ENCODE peak calls at places on chromosomes 13 and 19, in eight cellular contexts. One of them, this sample, is unnamed.
A peak's percentile ranks its signal among the peaks of the same experiment; 100 is the strongest.

GRCh38 chr13:111241006-111241755 is 79.3 kb upstream of the TEX29 start:
- DNase-seq in neural progenitor cell: peak; percentile 45
- DNase-seq in heart left ventricle: no peak
- DNase-seq in psoas muscle: no peak
- DNase-seq in heart right ventricle: no peak
- DNase-seq in GM23338: peak; percentile 12
- DNase-seq in AG04450: no peak
- DNase-seq in colonic mucosa: no peak
- DNase-seq in this sample: peak; percentile 62

GRCh38 chr13:46961719-46962118 is 64.9 kb upstream of the HTR2A start:
- DNase-seq in neural progenitor cell: no peak
- DNase-seq in heart left ventricle: no peak
- DNase-seq in psoas muscle: no peak
- DNase-seq in heart right ventricle: no peak
- DNase-seq in GM23338: no peak
- DNase-seq in AG04450: no peak
- DNase-seq in colonic mucosa: no peak
- DNase-seq in this sample: no peak

GRCh38 chr13:19153782-19154450 is 27.7 kb downstream of the TUBA3C start:
- DNase-seq in neural progenitor cell: no peak
- DNase-seq in heart left ventricle: no peak
- DNase-seq in psoas muscle: no peak
- DNase-seq in heart right ventricle: no peak
- DNase-seq in GM23338: no peak
- DNase-seq in AG04450: no peak
- DNase-seq in colonic mucosa: no peak
- DNase-seq in this sample: no peak

GRCh38 chr19:1861599-1862031 is 1.8 kb downstream of the KLF16 start:
- DNase-seq in neural progenitor cell: no peak
- DNase-seq in heart left ventricle: peak; percentile 42
- DNase-seq in psoas muscle: no peak
- DNase-seq in heart right ventricle: no peak
- DNase-seq in GM23338: no peak
- DNase-seq in AG04450: no peak
- DNase-seq in colonic mucosa: peak; percentile 28
- DNase-seq in this sample: no peak

GRCh38 chr19:51607920-51608562 is 22.2 kb downstream of the SIGLEC5 start:
- DNase-seq in neural progenitor cell: peak; percentile 82
- DNase-seq in heart left ventricle: peak; percentile 72
- DNase-seq in psoas muscle: peak; percentile 74
- DNase-seq in heart right ventricle: peak; percentile 74
- DNase-seq in GM23338: peak; percentile 94
- DNase-seq in AG04450: peak; percentile 38
- DNase-seq in colonic mucosa: peak; percentile 85
- DNase-seq in this sample: no peak

GRCh38 chr13:103102482-103102881 is 36.3 kb upstream of the SLC10A2 start:
- DNase-seq in neural progenitor cell: no peak
- DNase-seq in heart left ventricle: no peak
- DNase-seq in psoas muscle: no peak
- DNase-seq in heart right ventricle: no peak
- DNase-seq in GM23338: peak; percentile 51
- DNase-seq in AG04450: no peak
- DNase-seq in colonic mucosa: no peak
- DNase-seq in this sample: no peak

GRCh38 chr19:566403-566802 is 6.0 kb upstream of the BSG start:
- DNase-seq in neural progenitor cell: no peak
- DNase-seq in heart left ventricle: no peak
- DNase-seq in psoas muscle: no peak
- DNase-seq in heart right ventricle: no peak
- DNase-seq in GM23338: peak; percentile 25
- DNase-seq in AG04450: no peak
- DNase-seq in colonic mucosa: no peak
- DNase-seq in this sample: no peak

GRCh38 chr19:5251096-5252065 is 89.2 kb downstream of the PTPRS start:
- DNase-seq in neural progenitor cell: no peak
- DNase-seq in heart left ventricle: no peak
- DNase-seq in psoas muscle: no peak
- DNase-seq in heart right ventricle: no peak
- DNase-seq in GM23338: peak; percentile 72
- DNase-seq in AG04450: no peak
- DNase-seq in colonic mucosa: no peak
- DNase-seq in this sample: no peak

GRCh38 chr19:39083983-39084731 is at the start of gene ACP7:
- DNase-seq in neural progenitor cell: peak; percentile 40
- DNase-seq in heart left ventricle: no peak
- DNase-seq in psoas muscle: no peak
- DNase-seq in heart right ventricle: no peak
- DNase-seq in GM23338: peak; percentile 65
- DNase-seq in AG04450: no peak
- DNase-seq in colonic mucosa: no peak
- DNase-seq in this sample: no peak

GRCh38 chr13:112245959-112246358 is 130.2 kb upstream of the SPACA7 start:
- DNase-seq in neural progenitor cell: no peak
- DNase-seq in heart left ventricle: no peak
- DNase-seq in psoas muscle: no peak
- DNase-seq in heart right ventricle: no peak
- DNase-seq in GM23338: no peak
- DNase-seq in AG04450: no peak
- DNase-seq in colonic mucosa: no peak
- DNase-seq in this sample: peak; percentile 49

GRCh38 chr19:47697863-47698609 is 15.2 kb upstream of the EHD2 start:
- DNase-seq in neural progenitor cell: peak; percentile 94
- DNase-seq in heart left ventricle: peak; percentile 79
- DNase-seq in psoas muscle: peak; percentile 75
- DNase-seq in heart right ventricle: peak; percentile 75
- DNase-seq in GM23338: peak; percentile 95
- DNase-seq in AG04450: peak; percentile 53
- DNase-seq in colonic mucosa: peak; percentile 74
- DNase-seq in this sample: no peak

GRCh38 chr13:21777813-21778212 is 106.9 kb downstream of the FGF9 start:
- DNase-seq in neural progenitor cell: no peak
- DNase-seq in heart left ventricle: no peak
- DNase-seq in psoas muscle: no peak
- DNase-seq in heart right ventricle: no peak
- DNase-seq in GM23338: no peak
- DNase-seq in AG04450: no peak
- DNase-seq in colonic mucosa: no peak
- DNase-seq in this sample: no peak

GRCh38 chr19:8504171-8504570 is 1.7 kb upstream of the PRAM1 start:
- DNase-seq in neural progenitor cell: no peak
- DNase-seq in heart left ventricle: no peak
- DNase-seq in psoas muscle: no peak
- DNase-seq in heart right ventricle: no peak
- DNase-seq in GM23338: no peak
- DNase-seq in AG04450: no peak
- DNase-seq in colonic mucosa: no peak
- DNase-seq in this sample: no peak

GRCh38 chr19:43765109-43765876 is 10.5 kb upstream of the SMG9 start:
- DNase-seq in neural progenitor cell: no peak
- DNase-seq in heart left ventricle: peak; percentile 77
- DNase-seq in psoas muscle: peak; percentile 82
- DNase-seq in heart right ventricle: peak; percentile 32
- DNase-seq in GM23338: no peak
- DNase-seq in AG04450: peak; percentile 81
- DNase-seq in colonic mucosa: peak; percentile 72
- DNase-seq in this sample: no peak

GRCh38 chr19:55382522-55383054 is 1.5 kb downstream of the TMEM238 start:
- DNase-seq in neural progenitor cell: no peak
- DNase-seq in heart left ventricle: no peak
- DNase-seq in psoas muscle: no peak
- DNase-seq in heart right ventricle: no peak
- DNase-seq in GM23338: no peak
- DNase-seq in AG04450: no peak
- DNase-seq in colonic mucosa: no peak
- DNase-seq in this sample: no peak

GRCh38 chr19:32662186-32662585 is 12.8 kb downstream of the ANKRD27 start:
- DNase-seq in neural progenitor cell: no peak
- DNase-seq in heart left ventricle: no peak
- DNase-seq in psoas muscle: no peak
- DNase-seq in heart right ventricle: no peak
- DNase-seq in GM23338: no peak
- DNase-seq in AG04450: no peak
- DNase-seq in colonic mucosa: no peak
- DNase-seq in this sample: no peak

DNA sequence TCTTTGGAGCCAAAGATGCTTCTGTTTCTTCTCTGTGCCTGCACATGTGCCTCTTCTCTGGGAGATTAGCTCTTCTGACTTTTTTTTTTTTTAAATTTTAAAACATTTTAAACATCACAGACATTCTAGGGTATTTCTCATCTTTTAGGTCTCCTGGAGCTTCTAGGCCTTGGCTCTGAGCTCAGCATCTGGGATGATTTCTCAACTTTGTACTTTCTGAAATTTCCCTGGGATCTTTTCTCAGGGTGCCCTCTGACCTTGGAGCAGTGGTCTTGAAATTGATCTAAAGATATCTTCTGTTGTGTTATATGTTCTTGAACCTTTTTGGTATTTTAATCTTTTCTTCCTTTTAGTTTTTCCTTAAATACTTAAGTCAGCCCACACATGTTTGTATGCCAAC is 6.2 kb downstream of the WASF3 start:
- DNase-seq in neural progenitor cell: no peak
- DNase-seq in heart left ventricle: no peak
- DNase-seq in psoas muscle: no peak
- DNase-seq in heart right ventricle: no peak
- DNase-seq in GM23338: no peak
- DNase-seq in AG04450: no peak
- DNase-seq in colonic mucosa: no peak
- DNase-seq in this sample: no peak
- TF ChIP-seq CTCF in neural progenitor cell: no peak
- TF ChIP-seq CTCF in heart left ventricle: no peak
- TF ChIP-seq CTCF in psoas muscle: no peak
- TF ChIP-seq CTCF in heart right ventricle: no peak
- TF ChIP-seq CTCF in GM23338: no peak
- TF ChIP-seq CTCF in AG04450: no peak
- TF ChIP-seq CTCF in colonic mucosa: no peak
- TF ChIP-seq CTCF in this sample: no peak

DNA sequence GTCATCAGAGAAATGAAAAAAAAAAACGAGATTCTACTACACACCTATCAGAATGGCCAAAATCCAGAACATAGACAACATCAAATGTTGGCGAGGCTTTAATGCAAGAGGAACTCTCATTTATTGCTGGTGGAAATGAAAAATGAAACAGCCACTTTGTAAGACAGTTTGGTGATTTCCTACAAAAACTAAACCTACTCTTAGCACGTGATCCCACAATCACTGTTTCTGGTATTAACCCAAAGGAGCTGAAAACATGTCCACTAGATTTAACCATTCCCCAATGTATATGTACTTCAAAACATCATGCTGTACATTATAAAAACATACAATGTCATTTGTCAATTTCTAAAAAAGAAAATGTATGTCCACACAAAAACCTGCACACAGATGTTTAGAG is 13.0 kb downstream of the MYCBP2 start:
- DNase-seq in neural progenitor cell: no peak
- DNase-seq in heart left ventricle: no peak
- DNase-seq in psoas muscle: no peak
- DNase-seq in heart right ventricle: no peak
- DNase-seq in GM23338: no peak
- DNase-seq in AG04450: no peak
- DNase-seq in colonic mucosa: no peak
- DNase-seq in this sample: no peak
- H3K27ac ChIP-seq in neural progenitor cell: no peak overlapping the region
- H3K27ac ChIP-seq in heart left ventricle: no peak overlapping the region
- H3K27ac ChIP-seq in psoas muscle: no peak overlapping the region
- H3K27ac ChIP-seq in heart right ventricle: no peak overlapping the region
- H3K27ac ChIP-seq in GM23338: no peak overlapping the region
- H3K27ac ChIP-seq in AG04450: no peak overlapping the region
- H3K27ac ChIP-seq in colonic mucosa: no peak overlapping the region
- H3K27ac ChIP-seq in this sample: no peak overlapping the region

DNA sequence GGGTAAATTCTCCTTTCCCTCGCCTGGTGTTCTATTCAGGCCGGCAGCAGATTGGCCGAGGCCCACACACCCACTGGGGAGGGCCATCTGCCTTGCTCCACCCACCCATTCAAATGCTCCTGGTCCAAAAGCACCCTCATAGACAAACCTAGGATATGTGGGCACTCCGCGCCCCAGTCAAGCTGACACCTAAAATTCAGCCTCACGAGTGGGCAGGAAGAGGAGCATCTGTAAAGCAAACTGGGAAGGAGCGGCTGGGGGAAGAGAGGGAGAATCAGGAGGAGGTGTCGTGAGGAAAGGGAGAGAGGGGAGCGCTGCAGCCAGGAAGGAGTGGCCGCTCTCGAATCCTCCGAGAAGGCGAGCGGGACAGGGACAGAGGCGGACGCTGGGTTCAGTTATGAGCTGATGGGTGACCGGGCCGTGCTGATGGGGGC is 136.9 kb downstream of the USP12 start:
- DNase-seq in neural progenitor cell: peak; percentile 45
- DNase-seq in heart left ventricle: no peak
- DNase-seq in psoas muscle: no peak
- DNase-seq in heart right ventricle: no peak
- DNase-seq in GM23338: peak; percentile 63
- DNase-seq in AG04450: no peak
- DNase-seq in colonic mucosa: no peak
- DNase-seq in this sample: no peak
- H3K4me3 ChIP-seq in neural progenitor cell: peak overlapping the region; percentile 47
- H3K4me3 ChIP-seq in heart left ventricle: peak overlapping the region; percentile 43
- H3K4me3 ChIP-seq in psoas muscle: no peak overlapping the region
- H3K4me3 ChIP-seq in heart right ventricle: no peak overlapping the region
- H3K4me3 ChIP-seq in GM23338: peak overlapping the region; percentile 69
- H3K4me3 ChIP-seq in AG04450: peak overlapping the region; percentile 18
- H3K4me3 ChIP-seq in colonic mucosa: no peak overlapping the region
- H3K4me3 ChIP-seq in this sample: peak overlapping the region; percentile 7

GRCh38 chr13:54637377-54637776 is 1608.8 kb downstream of the OLFM4 start:
- DNase-seq in neural progenitor cell: peak; percentile 56
- DNase-seq in heart left ventricle: no peak
- DNase-seq in psoas muscle: no peak
- DNase-seq in heart right ventricle: no peak
- DNase-seq in GM23338: peak; percentile 60
- DNase-seq in AG04450: no peak
- DNase-seq in colonic mucosa: no peak
- DNase-seq in this sample: no peak

GRCh38 chr13:54636231-54636630 is 1607.6 kb downstream of the OLFM4 start:
- DNase-seq in neural progenitor cell: peak; percentile 16
- DNase-seq in heart left ventricle: no peak
- DNase-seq in psoas muscle: no peak
- DNase-seq in heart right ventricle: no peak
- DNase-seq in GM23338: no peak
- DNase-seq in AG04450: no peak
- DNase-seq in colonic mucosa: no peak
- DNase-seq in this sample: no peak

GRCh38 chr13:54643863-54644262 is 1615.2 kb downstream of the OLFM4 start:
- DNase-seq in neural progenitor cell: no peak
- DNase-seq in heart left ventricle: no peak
- DNase-seq in psoas muscle: no peak
- DNase-seq in heart right ventricle: no peak
- DNase-seq in GM23338: no peak
- DNase-seq in AG04450: no peak
- DNase-seq in colonic mucosa: no peak
- DNase-seq in this sample: no peak

DNA sequence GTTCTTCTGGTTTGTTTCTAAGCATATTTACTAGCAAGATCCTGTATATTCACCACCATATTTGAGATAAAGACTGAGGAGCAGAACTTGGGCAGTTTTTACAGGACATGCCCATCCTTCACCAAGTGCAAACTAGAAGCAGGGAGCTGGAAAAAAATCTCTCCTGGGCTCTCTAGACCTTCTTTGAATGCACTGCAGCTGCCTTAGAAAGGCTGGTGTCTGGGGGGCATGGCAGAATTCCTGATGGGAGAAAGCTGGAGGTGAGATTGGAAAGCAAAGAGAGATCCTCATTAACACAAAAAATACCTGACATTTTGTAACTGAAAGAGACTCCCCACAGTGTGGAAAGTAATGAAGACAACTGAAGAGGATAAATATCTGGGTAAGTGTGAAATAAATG is 1612.1 kb downstream of the OLFM4 start:
- DNase-seq in neural progenitor cell: peak; percentile 16
- DNase-seq in heart left ventricle: no peak
- DNase-seq in psoas muscle: no peak
- DNase-seq in heart right ventricle: no peak
- DNase-seq in GM23338: peak; percentile 21
- DNase-seq in AG04450: no peak
- DNase-seq in colonic mucosa: no peak
- DNase-seq in this sample: no peak
- TF ChIP-seq CTCF in neural progenitor cell: no peak
- TF ChIP-seq CTCF in heart left ventricle: no peak
- TF ChIP-seq CTCF in psoas muscle: no peak
- TF ChIP-seq CTCF in heart right ventricle: no peak
- TF ChIP-seq CTCF in GM23338: no peak
- TF ChIP-seq CTCF in AG04450: no peak
- TF ChIP-seq CTCF in colonic mucosa: no peak
- TF ChIP-seq CTCF in this sample: no peak